ENCODE peak calls at places on chromosome 19, in eight cellular contexts. P is tibial artery; X is AML-193; T is HAP-1; G is lung; E is NCI-H2081; I is stimulated activated naive B cell treated with anti-CD40 and anti-IgM and Interleukin-4, amounts not matched to agents 10 μg/mL and 1 μg/mL and 100 μg/mL, for 72 hours; L is midbrain. Y is an unnamed sample.

GRCh38 chr19:28556371-28556770 is 656.6 kb downstream of the UQCRFS1 start:
- DNase-seq in E (no peak), T (no peak), P (no peak), X (no peak), G (peak), I (no peak), L (no peak), Y (no peak)

GRCh38 chr19:17333611-17334413 is 843 bp downstream of the ANO8 start:
- DNase-seq in P (no peak), X (peak), I (peak), G (peak), E (no peak), L (no peak), T (peak), Y (peak)

GRCh38 chr19:15776264-15776663 is 11.2 kb upstream of the OR10H5 start:
- DNase-seq in I (no peak), P (no peak), T (no peak), X (no peak), G (no peak), E (no peak), L (no peak), Y (no peak)

GRCh38 chr19:49125025-49125731 is 5.8 kb downstream of the PPFIA3 start:
- DNase-seq in G (no peak), E (no peak), L (no peak), I (no peak), X (no peak), P (no peak), T (peak), Y (no peak)

GRCh38 chr19:29711584-29712132 is 3.4 kb downstream of the C19orf12 start:
- DNase-seq in X (no peak), I (no peak), L (no peak), G (no peak), T (no peak), P (no peak), E (no peak), Y (no peak)

GRCh38 chr19:55809381-55810058 is 22.3 kb downstream of the NLRP11 start:
- DNase-seq in G (peak), T (peak), P (peak), E (peak), X (peak), I (peak), L (no peak), Y (peak)

GRCh38 chr19:33246729-33247440 is 21.2 kb upstream of the SLC7A10 start:
- DNase-seq in X (no peak), E (no peak), L (no peak), T (no peak), I (no peak), G (no peak), P (no peak), Y (no peak)

GRCh38 chr19:6887326-6887725 is at the start of gene ADGRE1:
- DNase-seq in G (no peak), T (no peak), P (no peak), I (no peak), E (no peak), X (peak), L (no peak), Y (no peak)

Y was measured in GM20000.